ENCODE peak calls at places on chromosomes 1 and 21, in ten cellular contexts. One of them, this sample, is unnamed.

GRCh38 chr1:2854611-2855010 is 53.1 kb upstream of the TTC34 start:
- ATAC-seq in SK-N-SH treated with all-trans-retinoic acid at 6 μM for 48 hours: no peak
- ATAC-seq in lower lobe of right lung: no peak
- ATAC-seq in Panc1: no peak
- ATAC-seq in activated CD8-positive, alpha-beta memory T cell treated with anti-CD3 and anti-CD28 coated beads, Interleukin-2, amount 10 ng/mL, durations not matched to agents 7 days and 5 days: no peak
- ATAC-seq in CD4-positive, CD25-positive, alpha-beta regulatory T cell: no peak
- ATAC-seq in T-helper 17 cell: no peak
- ATAC-seq in left ventricle myocardium superior: no peak
- ATAC-seq in HepG2: no peak
- ATAC-seq in stimulated activated naive CD8-positive, alpha-beta T cell treated with anti-CD3 and anti-CD28 coated beads, Interleukin-15, Interleukin-2, amounts not matched to agents 100 U/mL and 50 U/mL, for 24 hours: no peak
- ATAC-seq in this sample: no peak

GRCh38 chr1:235708390-235708962 is 58.9 kb upstream of the GNG4 start:
- ATAC-seq in lower lobe of right lung: no peak
- ATAC-seq in SK-N-SH treated with all-trans-retinoic acid at 6 μM for 48 hours: peak; percentile 81
- ATAC-seq in HepG2: no peak
- ATAC-seq in activated CD8-positive, alpha-beta memory T cell treated with anti-CD3 and anti-CD28 coated beads, Interleukin-2, amount 10 ng/mL, durations not matched to agents 7 days and 5 days: no peak
- ATAC-seq in left ventricle myocardium superior: no peak
- ATAC-seq in stimulated activated naive CD8-positive, alpha-beta T cell treated with anti-CD3 and anti-CD28 coated beads, Interleukin-15, Interleukin-2, amounts not matched to agents 100 U/mL and 50 U/mL, for 24 hours: no peak
- ATAC-seq in CD4-positive, CD25-positive, alpha-beta regulatory T cell: no peak
- ATAC-seq in T-helper 17 cell: no peak
- ATAC-seq in Panc1: peak; percentile 92
- ATAC-seq in this sample: no peak

GRCh38 chr1:25641931-25642611 is 25.5 kb downstream of the MAN1C1 start:
- ATAC-seq in SK-N-SH treated with all-trans-retinoic acid at 6 μM for 48 hours: no peak
- ATAC-seq in T-helper 17 cell: peak; percentile 58
- ATAC-seq in lower lobe of right lung: no peak
- ATAC-seq in Panc1: no peak
- ATAC-seq in CD4-positive, CD25-positive, alpha-beta regulatory T cell: peak; percentile 38
- ATAC-seq in left ventricle myocardium superior: peak; percentile 69
- ATAC-seq in stimulated activated naive CD8-positive, alpha-beta T cell treated with anti-CD3 and anti-CD28 coated beads, Interleukin-15, Interleukin-2, amounts not matched to agents 100 U/mL and 50 U/mL, for 24 hours: peak; percentile 13
- ATAC-seq in HepG2: no peak
- ATAC-seq in activated CD8-positive, alpha-beta memory T cell treated with anti-CD3 and anti-CD28 coated beads, Interleukin-2, amount 10 ng/mL, durations not matched to agents 7 days and 5 days: peak; percentile 35
- ATAC-seq in this sample: peak; percentile 70

GRCh38 chr1:158048371-158049067 is 55.1 kb downstream of the KIRREL1 start:
- ATAC-seq in HepG2: no peak
- ATAC-seq in T-helper 17 cell: no peak
- ATAC-seq in lower lobe of right lung: peak; percentile 41
- ATAC-seq in CD4-positive, CD25-positive, alpha-beta regulatory T cell: no peak
- ATAC-seq in left ventricle myocardium superior: no peak
- ATAC-seq in Panc1: no peak
- ATAC-seq in stimulated activated naive CD8-positive, alpha-beta T cell treated with anti-CD3 and anti-CD28 coated beads, Interleukin-15, Interleukin-2, amounts not matched to agents 100 U/mL and 50 U/mL, for 24 hours: no peak
- ATAC-seq in SK-N-SH treated with all-trans-retinoic acid at 6 μM for 48 hours: no peak
- ATAC-seq in activated CD8-positive, alpha-beta memory T cell treated with anti-CD3 and anti-CD28 coated beads, Interleukin-2, amount 10 ng/mL, durations not matched to agents 7 days and 5 days: no peak
- ATAC-seq in this sample: no peak

GRCh38 chr1:38651669-38652068 is 207.9 kb downstream of the RRAGC start:
- ATAC-seq in HepG2: no peak
- ATAC-seq in Panc1: no peak
- ATAC-seq in left ventricle myocardium superior: no peak
- ATAC-seq in CD4-positive, CD25-positive, alpha-beta regulatory T cell: no peak
- ATAC-seq in stimulated activated naive CD8-positive, alpha-beta T cell treated with anti-CD3 and anti-CD28 coated beads, Interleukin-15, Interleukin-2, amounts not matched to agents 100 U/mL and 50 U/mL, for 24 hours: no peak
- ATAC-seq in lower lobe of right lung: no peak
- ATAC-seq in T-helper 17 cell: no peak
- ATAC-seq in activated CD8-positive, alpha-beta memory T cell treated with anti-CD3 and anti-CD28 coated beads, Interleukin-2, amount 10 ng/mL, durations not matched to agents 7 days and 5 days: no peak
- ATAC-seq in SK-N-SH treated with all-trans-retinoic acid at 6 μM for 48 hours: no peak
- ATAC-seq in this sample: no peak

GRCh38 chr1:202976633-202977032 is 9.6 kb upstream of the CYB5R1 start:
- ATAC-seq in lower lobe of right lung: no peak
- ATAC-seq in stimulated activated naive CD8-positive, alpha-beta T cell treated with anti-CD3 and anti-CD28 coated beads, Interleukin-15, Interleukin-2, amounts not matched to agents 100 U/mL and 50 U/mL, for 24 hours: no peak
- ATAC-seq in Panc1: no peak
- ATAC-seq in T-helper 17 cell: no peak
- ATAC-seq in left ventricle myocardium superior: no peak
- ATAC-seq in SK-N-SH treated with all-trans-retinoic acid at 6 μM for 48 hours: no peak
- ATAC-seq in HepG2: no peak
- ATAC-seq in activated CD8-positive, alpha-beta memory T cell treated with anti-CD3 and anti-CD28 coated beads, Interleukin-2, amount 10 ng/mL, durations not matched to agents 7 days and 5 days: no peak
- ATAC-seq in CD4-positive, CD25-positive, alpha-beta regulatory T cell: no peak
- ATAC-seq in this sample: no peak

GRCh38 chr1:15966081-15966955 is 9.6 kb downstream of the ZBTB17 start:
- ATAC-seq in CD4-positive, CD25-positive, alpha-beta regulatory T cell: peak; percentile 66
- ATAC-seq in stimulated activated naive CD8-positive, alpha-beta T cell treated with anti-CD3 and anti-CD28 coated beads, Interleukin-15, Interleukin-2, amounts not matched to agents 100 U/mL and 50 U/mL, for 24 hours: peak; percentile 80
- ATAC-seq in lower lobe of right lung: peak; percentile 80
- ATAC-seq in SK-N-SH treated with all-trans-retinoic acid at 6 μM for 48 hours: peak; percentile 58
- ATAC-seq in left ventricle myocardium superior: peak; percentile 35
- ATAC-seq in HepG2: peak; percentile 51
- ATAC-seq in T-helper 17 cell: peak; percentile 86
- ATAC-seq in Panc1: peak; percentile 63
- ATAC-seq in activated CD8-positive, alpha-beta memory T cell treated with anti-CD3 and anti-CD28 coated beads, Interleukin-2, amount 10 ng/mL, durations not matched to agents 7 days and 5 days: peak; percentile 84
- ATAC-seq in this sample: no peak

GRCh38 chr1:234231061-234231892 is 142.0 kb upstream of the COA6 start:
- ATAC-seq in SK-N-SH treated with all-trans-retinoic acid at 6 μM for 48 hours: peak; percentile 43
- ATAC-seq in activated CD8-positive, alpha-beta memory T cell treated with anti-CD3 and anti-CD28 coated beads, Interleukin-2, amount 10 ng/mL, durations not matched to agents 7 days and 5 days: peak; percentile 41
- ATAC-seq in lower lobe of right lung: peak; percentile 36
- ATAC-seq in CD4-positive, CD25-positive, alpha-beta regulatory T cell: no peak
- ATAC-seq in T-helper 17 cell: peak; percentile 63
- ATAC-seq in stimulated activated naive CD8-positive, alpha-beta T cell treated with anti-CD3 and anti-CD28 coated beads, Interleukin-15, Interleukin-2, amounts not matched to agents 100 U/mL and 50 U/mL, for 24 hours: no peak
- ATAC-seq in Panc1: peak; percentile 50
- ATAC-seq in HepG2: peak; percentile 86
- ATAC-seq in left ventricle myocardium superior: no peak
- ATAC-seq in this sample: no peak

GRCh38 chr21:36446296-36446695 is 33.6 kb downstream of the CLDN14 start:
- ATAC-seq in HepG2: no peak
- ATAC-seq in stimulated activated naive CD8-positive, alpha-beta T cell treated with anti-CD3 and anti-CD28 coated beads, Interleukin-15, Interleukin-2, amounts not matched to agents 100 U/mL and 50 U/mL, for 24 hours: no peak
- ATAC-seq in Panc1: no peak
- ATAC-seq in T-helper 17 cell: no peak
- ATAC-seq in left ventricle myocardium superior: peak; percentile 31
- ATAC-seq in SK-N-SH treated with all-trans-retinoic acid at 6 μM for 48 hours: no peak
- ATAC-seq in lower lobe of right lung: no peak
- ATAC-seq in activated CD8-positive, alpha-beta memory T cell treated with anti-CD3 and anti-CD28 coated beads, Interleukin-2, amount 10 ng/mL, durations not matched to agents 7 days and 5 days: no peak
- ATAC-seq in CD4-positive, CD25-positive, alpha-beta regulatory T cell: no peak
- ATAC-seq in this sample: no peak

GRCh38 chr21:29005696-29006095 is 13.0 kb upstream of the LTN1 start:
- ATAC-seq in SK-N-SH treated with all-trans-retinoic acid at 6 μM for 48 hours: no peak
- ATAC-seq in CD4-positive, CD25-positive, alpha-beta regulatory T cell: no peak
- ATAC-seq in stimulated activated naive CD8-positive, alpha-beta T cell treated with anti-CD3 and anti-CD28 coated beads, Interleukin-15, Interleukin-2, amounts not matched to agents 100 U/mL and 50 U/mL, for 24 hours: no peak
- ATAC-seq in T-helper 17 cell: no peak
- ATAC-seq in left ventricle myocardium superior: no peak
- ATAC-seq in HepG2: no peak
- ATAC-seq in lower lobe of right lung: no peak
- ATAC-seq in activated CD8-positive, alpha-beta memory T cell treated with anti-CD3 and anti-CD28 coated beads, Interleukin-2, amount 10 ng/mL, durations not matched to agents 7 days and 5 days: no peak
- ATAC-seq in Panc1: no peak
- ATAC-seq in this sample: no peak

GRCh38 chr1:25664357-25664796 is 47.8 kb downstream of the MAN1C1 start:
- ATAC-seq in lower lobe of right lung: no peak
- ATAC-seq in stimulated activated naive CD8-positive, alpha-beta T cell treated with anti-CD3 and anti-CD28 coated beads, Interleukin-15, Interleukin-2, amounts not matched to agents 100 U/mL and 50 U/mL, for 24 hours: no peak
- ATAC-seq in SK-N-SH treated with all-trans-retinoic acid at 6 μM for 48 hours: no peak
- ATAC-seq in Panc1: no peak
- ATAC-seq in CD4-positive, CD25-positive, alpha-beta regulatory T cell: no peak
- ATAC-seq in left ventricle myocardium superior: peak; percentile 53
- ATAC-seq in HepG2: no peak
- ATAC-seq in activated CD8-positive, alpha-beta memory T cell treated with anti-CD3 and anti-CD28 coated beads, Interleukin-2, amount 10 ng/mL, durations not matched to agents 7 days and 5 days: no peak
- ATAC-seq in T-helper 17 cell: no peak
- ATAC-seq in this sample: peak; percentile 60

GRCh38 chr1:11946647-11947046 is 12.1 kb downstream of the PLOD1 start:
- ATAC-seq in HepG2: no peak
- ATAC-seq in CD4-positive, CD25-positive, alpha-beta regulatory T cell: no peak
- ATAC-seq in SK-N-SH treated with all-trans-retinoic acid at 6 μM for 48 hours: no peak
- ATAC-seq in T-helper 17 cell: no peak
- ATAC-seq in stimulated activated naive CD8-positive, alpha-beta T cell treated with anti-CD3 and anti-CD28 coated beads, Interleukin-15, Interleukin-2, amounts not matched to agents 100 U/mL and 50 U/mL, for 24 hours: no peak
- ATAC-seq in Panc1: peak; percentile 36
- ATAC-seq in activated CD8-positive, alpha-beta memory T cell treated with anti-CD3 and anti-CD28 coated beads, Interleukin-2, amount 10 ng/mL, durations not matched to agents 7 days and 5 days: no peak
- ATAC-seq in lower lobe of right lung: no peak
- ATAC-seq in left ventricle myocardium superior: no peak
- ATAC-seq in this sample: no peak

GRCh38 chr1:34851431-34852105 is 8.0 kb downstream of the SMIM12 start:
- ATAC-seq in HepG2: no peak
- ATAC-seq in lower lobe of right lung: no peak
- ATAC-seq in Panc1: no peak
- ATAC-seq in SK-N-SH treated with all-trans-retinoic acid at 6 μM for 48 hours: no peak
- ATAC-seq in T-helper 17 cell: no peak
- ATAC-seq in left ventricle myocardium superior: peak; percentile 67
- ATAC-seq in CD4-positive, CD25-positive, alpha-beta regulatory T cell: no peak
- ATAC-seq in activated CD8-positive, alpha-beta memory T cell treated with anti-CD3 and anti-CD28 coated beads, Interleukin-2, amount 10 ng/mL, durations not matched to agents 7 days and 5 days: no peak
- ATAC-seq in stimulated activated naive CD8-positive, alpha-beta T cell treated with anti-CD3 and anti-CD28 coated beads, Interleukin-15, Interleukin-2, amounts not matched to agents 100 U/mL and 50 U/mL, for 24 hours: no peak
- ATAC-seq in this sample: no peak